ENCODE peak calls at places on chromosomes 11 and 22, in ten cellular contexts. L is fibroblast of gingiva; Y is effector CD4-positive, alpha-beta T cell; N is C1 segment of cervical spinal cord; J is kidney glomerular epithelial cell; X is GM03348; R is tibial artery; C is brain pericyte; G is stromal cell of bone marrow; W is HL-60. H is an unnamed sample.

GRCh38 chr11:17219016-17219415 is 11.2 kb upstream of the PIK3C2A start:
- DNase-seq in L (no peak), Y (no peak), N (no peak), J (no peak), X (no peak), R (no peak), C (no peak), G (peak; percentile 6), W (no peak), H (no peak)

GRCh38 chr11:115869780-115870431 is 365.7 kb upstream of the CADM1 start:
- DNase-seq in L (no peak), Y (no peak), N (no peak), J (no peak), X (no peak), R (no peak), C (no peak), G (no peak), W (peak; percentile 7), H (no peak)

GRCh38 chr11:59574467-59574866 is 41.1 kb downstream of the OSBP start:
- DNase-seq in L (no peak), Y (no peak), N (no peak), J (no peak), X (peak; percentile 12), R (no peak), C (no peak), G (peak; percentile 53), W (no peak), H (no peak)

GRCh38 chr11:61626580-61627380 is 45.9 kb upstream of the SYT7 start:
- DNase-seq in L (no peak), Y (no peak), N (no peak), J (peak; percentile 27), X (no peak), R (no peak), C (no peak), G (no peak), W (no peak), H (no peak)

GRCh38 chr22:29270475-29271271 is 2.6 kb downstream of the EWSR1 start:
- DNase-seq in L (peak; percentile 34), Y (no peak), N (no peak), J (peak; percentile 46), X (no peak), R (peak; percentile 39), C (no peak), G (no peak), W (peak; percentile 48), H (no peak)

GRCh38 chr22:25114369-25115362 is 85.0 kb upstream of the CRYBB3 start:
- DNase-seq in L (no peak), Y (no peak), N (no peak), J (no peak), X (no peak), R (no peak), C (no peak), G (no peak), W (no peak), H (no peak)

GRCh38 chr11:76329084-76329648 is 51.8 kb downstream of the THAP12 start:
- DNase-seq in L (no peak), Y (no peak), N (no peak), J (peak; percentile 3), X (no peak), R (no peak), C (no peak), G (no peak), W (no peak), H (no peak)

GRCh38 chr11:14499178-14499559 is 442 bp downstream of the COPB1 start:
- DNase-seq in L (peak; percentile 24), Y (peak; percentile 33), N (peak; percentile 57), J (no peak), X (peak; percentile 47), R (no peak), C (no peak), G (no peak), W (peak; percentile 29), H (no peak)

GRCh38 chr11:44760477-44760872 is 33.7 kb downstream of the TSPAN18 start:
- DNase-seq in L (no peak), Y (no peak), N (no peak), J (no peak), X (no peak), R (peak; percentile 1), C (no peak), G (no peak), W (no peak), H (no peak)

GRCh38 chr11:116232364-116232801 is 540.4 kb downstream of the BUD13 start:
- DNase-seq in L (no peak), Y (no peak), N (no peak), J (peak; percentile 49), X (no peak), R (no peak), C (no peak), G (no peak), W (no peak), H (no peak)

GRCh38 chr11:19980957-19981669 is 179.2 kb downstream of the DBX1 start:
- DNase-seq in L (peak; percentile 95), Y (no peak), N (no peak), J (no peak), X (peak; percentile 63), R (peak; percentile 72), C (no peak), G (no peak), W (no peak), H (peak; percentile 43)

GRCh38 chr11:79098096-79098495 is 342.7 kb downstream of the TENM4 start:
- DNase-seq in L (no peak), Y (no peak), N (no peak), J (no peak), X (no peak), R (no peak), C (no peak), G (no peak), W (no peak), H (no peak)

GRCh38 chr11:69674267-69674885 is 777 bp downstream of the LTO1 start:
- DNase-seq in L (peak; percentile 73), Y (no peak), N (no peak), J (peak; percentile 7), X (peak; percentile 70), R (no peak), C (no peak), G (peak; percentile 73), W (peak; percentile 5), H (peak; percentile 76)

GRCh38 chr11:125358254-125358840 is 137.7 kb downstream of the FEZ1 start:
- DNase-seq in L (no peak), Y (no peak), N (no peak), J (peak; percentile 9), X (no peak), R (no peak), C (no peak), G (no peak), W (no peak), H (no peak)

GRCh38 chr11:93737904-93738612 is 3.2 kb downstream of the TAF1D start:
- DNase-seq in L (no peak), Y (no peak), N (no peak), J (no peak), X (no peak), R (no peak), C (no peak), G (no peak), W (no peak), H (no peak)

GRCh38 chr11:69921429-69922014 is 102.3 kb upstream of the FGF3 start:
- DNase-seq in L (no peak), Y (no peak), N (no peak), J (no peak), X (no peak), R (peak; percentile 58), C (no peak), G (no peak), W (no peak), H (no peak)

GRCh38 chr11:72814831-72815618 is 814 bp downstream of the ATG16L2 start:
- DNase-seq in L (peak; percentile 52), Y (peak; percentile 30), N (no peak), J (peak; percentile 30), X (peak; percentile 65), R (peak; percentile 80), C (no peak), G (no peak), W (peak; percentile 63), H (no peak)

GRCh38 chr22:31400023-31400397 is 606 bp downstream of the DRG1 start:
- DNase-seq in L (peak; percentile 24), Y (no peak), N (no peak), J (no peak), X (peak; percentile 32), R (no peak), C (no peak), G (no peak), W (peak; percentile 2), H (no peak)

GRCh38 chr11:35335226-35335625 is 84.1 kb downstream of the SLC1A2 start:
- DNase-seq in L (no peak), Y (no peak), N (no peak), J (no peak), X (no peak), R (no peak), C (no peak), G (no peak), W (no peak), H (no peak)

GRCh38 chr11:100152751-100153150 is 534.3 kb upstream of the ARHGAP42 start:
- DNase-seq in L (no peak), Y (no peak), N (no peak), J (peak; percentile 42), X (no peak), R (no peak), C (no peak), G (no peak), W (no peak), H (no peak)

GRCh38 chr22:36741204-36741793 is 34.6 kb downstream of the IFT27 start:
- DNase-seq in L (no peak), Y (no peak), N (no peak), J (no peak), X (no peak), R (peak; percentile 11), C (no peak), G (no peak), W (no peak), H (no peak)

GRCh38 chr22:28597665-28598064 is 82.0 kb downstream of the TTC28 start:
- DNase-seq in L (no peak), Y (no peak), N (no peak), J (no peak), X (no peak), R (no peak), C (no peak), G (no peak), W (peak; percentile 4), H (no peak)

GRCh38 chr11:72430743-72431570 is 3.4 kb downstream of the CLPB start:
- DNase-seq in L (peak; percentile 53), Y (peak; percentile 6), N (peak; percentile 34), J (peak; percentile 70), X (peak; percentile 82), R (no peak), C (no peak), G (peak; percentile 31), W (peak; percentile 58), H (no peak)

GRCh38 chr11:118353084-118353710 is 6.2 kb upstream of the UBE4A start:
- DNase-seq in L (no peak), Y (no peak), N (no peak), J (peak; percentile 9), X (peak; percentile 39), R (no peak), C (no peak), G (no peak), W (no peak), H (no peak)

GRCh38 chr22:40875111-40875510 is 13.2 kb upstream of the DNAJB7 start:
- DNase-seq in L (no peak), Y (no peak), N (no peak), J (no peak), X (no peak), R (no peak), C (no peak), G (no peak), W (no peak), H (no peak)

GRCh38 chr11:122811721-122812120 is 26.6 kb upstream of the CRTAM start:
- DNase-seq in L (no peak), Y (no peak), N (no peak), J (no peak), X (no peak), R (no peak), C (no peak), G (no peak), W (no peak), H (no peak)

GRCh38 chr22:38203090-38203810 is 1.5 kb downstream of the MAFF start:
- DNase-seq in L (no peak), Y (no peak), N (no peak), J (no peak), X (no peak), R (peak; percentile 82), C (no peak), G (no peak), W (no peak), H (no peak)

GRCh38 chr11:121591405-121592033 is 138.8 kb upstream of the SORL1-AS1 start:
- DNase-seq in L (peak; percentile 65), Y (peak; percentile 69), N (peak; percentile 54), J (peak; percentile 57), X (peak; percentile 87), R (peak; percentile 72), C (peak; percentile 24), G (peak; percentile 58), W (peak; percentile 81), H (peak; percentile 37)